ENCODE peak calls at places on chromosomes 5 and 9, in ten cellular contexts. G is PC-9; J is B cell; H is AG04450; M is LoVo; Y is anterior cingulate cortex; D is activated effector memory CD4-positive, alpha-beta T cell treated with Interleukin-2 at 50 U/mL for 16 hours; B is AG08395; A is NCI-H1105; Z is epithelial cell of prostate. I is an unnamed sample.

GRCh38 chr5:42547146-42547545 is 123.9 kb downstream of the GHR start:
- DNase-seq in G (no peak), J (no peak), H (no peak), M (no peak), Y (no peak), D (no peak), B (peak), A (no peak), Z (peak), I (no peak)

GRCh38 chr5:109911731-109912130 is 222.0 kb downstream of the MAN2A1 start:
- DNase-seq in G (no peak), J (no peak), H (no peak), M (no peak), Y (no peak), D (no peak), B (peak), A (no peak), Z (no peak), I (no peak)

GRCh38 chr9:34276772-34277171 is 52.3 kb downstream of the KIF24 start:
- DNase-seq in G (no peak), J (no peak), H (no peak), M (no peak), Y (no peak), D (no peak), B (no peak), A (no peak), Z (no peak), I (no peak)

GRCh38 chr9:38087934-38088925 is 19.2 kb upstream of the SHB start:
- DNase-seq in G (peak), J (peak), H (no peak), M (peak), Y (peak), D (peak), B (peak), A (peak), Z (no peak), I (peak)

GRCh38 chr5:10975915-10976314 is 214.9 kb upstream of the DAP start:
- DNase-seq in G (no peak), J (no peak), H (no peak), M (no peak), Y (no peak), D (no peak), B (no peak), A (no peak), Z (no peak), I (no peak)

GRCh38 chr5:112418412-112419049 is 546 bp downstream of the EPB41L4A start:
- DNase-seq in G (no peak), J (no peak), H (no peak), M (no peak), Y (no peak), D (no peak), B (no peak), A (no peak), Z (no peak), I (no peak)

GRCh38 chr5:636951-637350 is 24.8 kb downstream of the CEP72 start:
- DNase-seq in G (no peak), J (no peak), H (no peak), M (no peak), Y (no peak), D (no peak), B (no peak), A (no peak), Z (no peak), I (no peak)

GRCh38 chr5:154221371-154221896 is 30.9 kb downstream of the GALNT10 start:
- DNase-seq in G (peak), J (peak), H (peak), M (peak), Y (no peak), D (peak), B (peak), A (no peak), Z (peak), I (no peak)

GRCh38 chr9:124259273-124260078 is 1.7 kb downstream of the NEK6 start:
- DNase-seq in G (peak), J (no peak), H (no peak), M (peak), Y (no peak), D (no peak), B (peak), A (no peak), Z (no peak), I (peak)

GRCh38 chr5:77985247-77985646 is 209.1 kb upstream of the TBCA start:
- DNase-seq in G (no peak), J (no peak), H (no peak), M (no peak), Y (no peak), D (no peak), B (no peak), A (no peak), Z (no peak), I (no peak)

GRCh38 chr5:140346348-140347221 is at the start of gene HBEGF:
- DNase-seq in G (peak), J (peak), H (no peak), M (peak), Y (peak), D (peak), B (peak), A (peak), Z (no peak), I (no peak)

GRCh38 chr5:17665836-17666235 is 31.6 kb downstream of the TAF11L14 start:
- DNase-seq in G (no peak), J (no peak), H (no peak), M (no peak), Y (no peak), D (no peak), B (no peak), A (no peak), Z (no peak), I (no peak)

GRCh38 chr9:105651806-105652205 is 10.5 kb upstream of the TAL2 start:
- DNase-seq in G (no peak), J (no peak), H (no peak), M (no peak), Y (no peak), D (no peak), B (no peak), A (no peak), Z (no peak), I (no peak)

GRCh38 chr5:149108651-149109280 is 32.5 kb upstream of the ABLIM3 start:
- DNase-seq in G (no peak), J (no peak), H (no peak), M (no peak), Y (no peak), D (no peak), B (peak), A (no peak), Z (no peak), I (no peak)

GRCh38 chr5:135644196-135644766 is 65.5 kb upstream of the CXCL14 start:
- DNase-seq in G (no peak), J (no peak), H (no peak), M (no peak), Y (no peak), D (no peak), B (no peak), A (no peak), Z (no peak), I (no peak)

GRCh38 chr5:127076730-127077129 is 3.4 kb upstream of the C5orf63 start:
- DNase-seq in G (no peak), J (no peak), H (no peak), M (peak), Y (no peak), D (no peak), B (no peak), A (no peak), Z (no peak), I (no peak)

GRCh38 chr5:41109186-41109585 is 38.0 kb upstream of the MROH2B start:
- DNase-seq in G (no peak), J (no peak), H (no peak), M (no peak), Y (no peak), D (no peak), B (no peak), A (no peak), Z (no peak), I (no peak)

GRCh38 chr5:111584651-111585050 is 72.3 kb upstream of the STARD4 start:
- DNase-seq in G (no peak), J (no peak), H (no peak), M (no peak), Y (no peak), D (no peak), B (peak), A (no peak), Z (peak), I (no peak)

GRCh38 chr9:92634712-92635605 is 35.0 kb downstream of the IPPK start:
- DNase-seq in G (peak), J (peak), H (peak), M (peak), Y (no peak), D (peak), B (peak), A (peak), Z (no peak), I (no peak)

GRCh38 chr9:20693068-20693467 is 9.0 kb downstream of the FOCAD start:
- DNase-seq in G (no peak), J (no peak), H (no peak), M (no peak), Y (no peak), D (no peak), B (no peak), A (no peak), Z (no peak), I (no peak)

GRCh38 chr9:70405808-70406445 is 8.5 kb downstream of the KLF9 start:
- DNase-seq in G (no peak), J (no peak), H (no peak), M (no peak), Y (no peak), D (no peak), B (no peak), A (no peak), Z (no peak), I (no peak)

GRCh38 chr5:142053434-142054253 is 40.8 kb upstream of the GNPDA1 start:
- DNase-seq in G (peak), J (no peak), H (no peak), M (peak), Y (peak), D (no peak), B (peak), A (no peak), Z (no peak), I (no peak)

GRCh38 chr5:137498736-137499505 is at the start of gene SPOCK1:
- DNase-seq in G (peak), J (no peak), H (no peak), M (peak), Y (peak), D (peak), B (peak), A (peak), Z (peak), I (peak)

GRCh38 chr5:146628950-146629349 is 113.0 kb upstream of the GPR151 start:
- DNase-seq in G (no peak), J (no peak), H (no peak), M (no peak), Y (no peak), D (no peak), B (no peak), A (no peak), Z (no peak), I (peak)

GRCh38 chr9:77846957-77847574 is 184.5 kb downstream of the GNAQ start:
- DNase-seq in G (no peak), J (no peak), H (no peak), M (no peak), Y (no peak), D (no peak), B (no peak), A (no peak), Z (no peak), I (no peak)

GRCh38 chr5:78647411-78647818 is 1.2 kb downstream of the LHFPL2 start:
- DNase-seq in G (no peak), J (no peak), H (no peak), M (peak), Y (no peak), D (no peak), B (peak), A (no peak), Z (no peak), I (no peak)

GRCh38 chr5:168227001-168227400 is 64.4 kb upstream of the WWC1 start:
- DNase-seq in G (no peak), J (no peak), H (no peak), M (no peak), Y (no peak), D (no peak), B (no peak), A (no peak), Z (peak), I (no peak)

GRCh38 chr5:154143121-154143725 is 47.3 kb upstream of the GALNT10 start:
- DNase-seq in G (no peak), J (no peak), H (no peak), M (no peak), Y (no peak), D (no peak), B (no peak), A (no peak), Z (no peak), I (peak)

GRCh38 chr9:84067851-84068250 is 87.2 kb downstream of the RMI1 start:
- DNase-seq in G (no peak), J (no peak), H (no peak), M (no peak), Y (no peak), D (no peak), B (no peak), A (no peak), Z (no peak), I (no peak)

GRCh38 chr5:176772271-176773210 is 37.8 kb upstream of the UNC5A start:
- DNase-seq in G (no peak), J (no peak), H (no peak), M (no peak), Y (no peak), D (no peak), B (no peak), A (no peak), Z (no peak), I (no peak)

GRCh38 chr9:93066978-93067603 is 8.6 kb downstream of the SUSD3 start:
- DNase-seq in G (no peak), J (peak), H (no peak), M (no peak), Y (no peak), D (no peak), B (no peak), A (no peak), Z (no peak), I (no peak)

GRCh38 chr5:176621661-176622079 is 8.7 kb downstream of the SNCB start:
- DNase-seq in G (no peak), J (no peak), H (no peak), M (no peak), Y (peak), D (no peak), B (no peak), A (no peak), Z (no peak), I (no peak)

I was measured in NCI-H446.